ENCODE peak calls at places on chromosomes 11 and 22, in nine cellular contexts. I is BE2C; Y is upper lobe of right lung; L is left lung; W is CD8-positive, alpha-beta T cell; O is body of pancreas; K is hepatocyte; A is uterus; X is heart right ventricle. B is an unnamed sample.

GRCh38 chr11:118343981-118344521 is at the start of gene CD3G:
- DNase-seq in A (no peak), W (peak; percentile 72), L (no peak), O (no peak), K (no peak), X (no peak), I (no peak), Y (no peak), B (no peak)

GRCh38 chr22:49618689-49618953 is 209.1 kb downstream of the BRD1 start:
- DNase-seq in X (no peak), I (no peak), A (no peak), Y (peak; percentile 51), K (no peak), O (no peak), W (no peak), L (no peak), B (no peak)

GRCh38 chr22:36384766-36385400 is 2.9 kb downstream of the MYH9 start:
- DNase-seq in X (no peak), I (no peak), K (no peak), Y (no peak), O (no peak), L (no peak), A (peak; percentile 59), W (no peak), B (no peak)

GRCh38 chr11:115334932-115335788 is 169.1 kb downstream of the CADM1 start:
- DNase-seq in X (no peak), O (no peak), L (no peak), I (no peak), A (no peak), K (peak; percentile 37), Y (no peak), W (no peak), B (peak; percentile 11)

GRCh38 chr11:44333271-44334218 is 23.6 kb upstream of the ALX4 start:
- DNase-seq in X (no peak), Y (peak; percentile 32), K (peak; percentile 43), O (no peak), A (no peak), L (no peak), I (no peak), W (no peak), B (no peak)

GRCh38 chr11:3905080-3905953 is 49.9 kb downstream of the STIM1 start:
- DNase-seq in O (no peak), L (no peak), I (no peak), K (peak; percentile 48), W (peak; percentile 48), Y (no peak), X (no peak), A (no peak), B (no peak)

GRCh38 chr11:31817054-31817620 is 6.0 kb upstream of the PAX6 start:
- DNase-seq in O (no peak), L (no peak), X (no peak), W (no peak), A (no peak), I (no peak), K (no peak), Y (no peak), B (no peak)

GRCh38 chr11:46420513-46420912 is 28.9 kb upstream of the CHRM4 start:
- DNase-seq in X (no peak), L (no peak), Y (no peak), K (no peak), I (no peak), W (no peak), O (no peak), A (no peak), B (no peak)

GRCh38 chr22:35835267-35835997 is 117.8 kb downstream of the APOL5 start:
- DNase-seq in L (no peak), X (no peak), K (no peak), Y (no peak), W (no peak), O (no peak), I (no peak), A (no peak), B (no peak)

GRCh38 chr11:2525166-2525861 is 80.5 kb downstream of the KCNQ1 start:
- DNase-seq in K (no peak), Y (peak; percentile 60), O (peak; percentile 14), L (no peak), I (peak; percentile 1), X (no peak), W (no peak), A (peak; percentile 11), B (no peak)

GRCh38 chr11:12871788-12872321 is 137.3 kb upstream of the RASSF10 start:
- DNase-seq in A (peak; percentile 66), L (no peak), K (no peak), W (no peak), O (no peak), I (peak; percentile 42), Y (no peak), X (no peak), B (no peak)

GRCh38 chr11:104798794-104799193 is 99.5 kb downstream of the CASP12 start:
- DNase-seq in W (no peak), A (no peak), Y (no peak), K (no peak), O (no peak), X (no peak), I (no peak), L (no peak), B (peak; percentile 6)

DNA sequence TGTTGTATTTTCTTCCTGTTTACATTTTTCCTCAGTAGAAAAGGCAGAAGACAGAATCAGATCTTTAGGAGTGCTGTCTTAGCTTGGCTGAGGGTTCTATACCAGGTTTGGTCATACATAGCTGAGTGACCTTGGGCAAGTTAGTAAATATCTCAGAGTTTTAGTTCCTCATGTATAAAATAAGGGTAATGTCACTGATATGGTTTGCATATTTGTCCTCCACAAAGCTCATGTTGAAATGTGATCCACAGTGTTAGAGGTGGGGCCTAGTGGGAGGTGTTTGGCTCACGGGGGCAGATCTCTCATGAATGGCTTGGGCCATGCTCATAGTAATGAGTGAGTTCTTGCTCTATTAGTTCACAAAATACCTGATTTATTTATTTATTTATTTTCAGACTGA is 7.5 kb upstream of the HTR3A start:
- DNase-seq in K (no peak), L (no peak), X (no peak), O (no peak), Y (no peak), A (no peak), I (no peak), W (no peak), B (no peak)
- H3K36me3 ChIP-seq in K (no peaks in the 10 kb centered on the region), L (no peaks in the 10 kb centered on the region), X (no peaks in the 10 kb centered on the region), O (no peaks in the 10 kb centered on the region), Y (no peaks in the 10 kb centered on the region), A (no peaks in the 10 kb centered on the region), I (no peaks in the 10 kb centered on the region), W (no peaks in the 10 kb centered on the region), B (no peaks in the 10 kb centered on the region)

DNA sequence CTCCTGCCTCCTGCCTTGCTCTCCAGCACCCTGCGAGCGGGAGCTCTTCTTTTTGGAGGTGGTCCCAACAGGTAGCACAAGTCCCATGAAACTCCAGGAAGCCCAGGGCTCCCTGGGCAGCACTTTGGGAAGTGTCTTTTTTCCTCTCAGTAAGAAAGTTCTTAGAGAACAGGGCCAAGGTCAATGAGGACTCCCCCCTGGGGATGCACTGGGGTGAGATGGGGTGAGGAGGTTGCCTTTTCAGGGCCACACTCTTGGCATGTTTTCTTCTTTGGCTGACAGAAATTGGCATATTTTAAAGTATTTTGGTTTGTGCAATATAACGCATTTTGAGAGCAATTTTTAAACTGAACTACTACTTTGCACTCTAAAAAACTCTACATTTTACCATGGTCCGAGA is 140.5 kb downstream of the WNT7B start:
- DNase-seq in A (no peak), I (no peak), K (no peak), W (no peak), O (no peak), L (no peak), Y (no peak), X (no peak), B (no peak)
- TF ChIP-seq CTCF in A (no peak), I (no peak), K (no peak), W (no peak), O (no peak), L (no peak), Y (no peak), X (no peak), B (no peak)

DNA sequence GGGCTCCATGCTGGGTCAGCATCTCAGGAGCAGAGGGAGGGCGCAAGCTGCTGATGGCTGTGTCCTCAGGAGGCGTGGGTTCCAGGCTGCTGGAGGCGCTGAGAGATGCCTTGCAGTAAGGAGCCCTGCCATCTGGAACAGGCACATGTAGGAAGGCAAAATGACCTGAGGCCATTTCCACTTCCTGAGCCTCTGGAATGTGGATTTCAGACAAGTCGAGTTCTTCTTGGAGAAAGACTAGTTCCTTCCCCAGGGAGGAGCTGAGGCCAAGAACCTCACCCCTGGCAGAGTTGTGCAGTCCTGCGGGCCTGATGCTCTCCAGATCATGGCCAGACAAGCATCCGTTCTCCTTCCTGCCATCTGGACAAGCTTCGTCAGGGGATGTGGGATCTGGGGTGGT is 19.3 kb downstream of the HPS4 start:
- DNase-seq in O (no peak), W (no peak), A (no peak), K (no peak), L (no peak), Y (no peak), X (no peak), I (no peak), B (no peak)
- H3K36me3 ChIP-seq in O (peaks cover 35% of the 10 kb centered on the region), W (peaks cover 52% of the 10 kb centered on the region), A (no peaks in the 10 kb centered on the region), K (peaks cover 3% of the 10 kb centered on the region), L (no peaks in the 10 kb centered on the region), Y (peaks cover 91% of the 10 kb centered on the region), X (peaks cover 100% of the 10 kb centered on the region), I (peaks cover 40% of the 10 kb centered on the region), B (peaks cover 35% of the 10 kb centered on the region)

GRCh38 chr11:10318527-10318802 is 13.6 kb downstream of the ADM start:
- DNase-seq in X (no peak), O (no peak), W (no peak), Y (no peak), L (no peak), A (no peak), I (no peak), K (no peak), B (no peak)
- TF ChIP-seq CTCF in X (no peak), O (no peak), W (no peak), Y (no peak), L (no peak), A (no peak), I (no peak), K (no peak), B (no peak)

GRCh38 chr22:31090217-31091085 is 9.3 kb downstream of the SMTN start:
- DNase-seq in Y (no peak), K (no peak), A (peak; percentile 91), W (no peak), L (no peak), I (no peak), O (no peak), X (no peak), B (no peak)
- H3K36me3 ChIP-seq in Y (peaks cover 71% of the 10 kb centered on the region), K (no peaks in the 10 kb centered on the region), A (no peaks in the 10 kb centered on the region), W (no peaks in the 10 kb centered on the region), L (no peaks in the 10 kb centered on the region), I (no peaks in the 10 kb centered on the region), O (peaks cover 21% of the 10 kb centered on the region), X (peaks cover 99% of the 10 kb centered on the region), B (peaks cover 6% of the 10 kb centered on the region)

GRCh38 chr11:67389477-67389876 is 2.3 kb upstream of the RAD9A start:
- DNase-seq in W (no peak), Y (no peak), A (no peak), K (peak; percentile 62), X (no peak), I (peak; percentile 75), L (no peak), O (peak; percentile 61), B (no peak)
- TF ChIP-seq CTCF in W (peak; percentile 15), Y (peak; percentile 47), A (peak; percentile 54), K (peak; percentile 48), X (peak; percentile 48), I (peak; percentile 82), L (no peak), O (peak; percentile 61), B (peak; percentile 63)

GRCh38 chr11:121610706-121611105 is 157.9 kb upstream of the SORL1-AS1 start:
- DNase-seq in L (no peak), X (no peak), Y (no peak), W (no peak), A (no peak), K (no peak), I (no peak), O (no peak), B (no peak)
- H3K36me3 ChIP-seq in L (no peaks in the 10 kb centered on the region), X (peaks cover 15% of the 10 kb centered on the region), Y (peaks cover 52% of the 10 kb centered on the region), W (peaks cover 88% of the 10 kb centered on the region), A (no peaks in the 10 kb centered on the region), K (no peaks in the 10 kb centered on the region), I (no peaks in the 10 kb centered on the region), O (peaks cover 2% of the 10 kb centered on the region), B (peaks cover 40% of the 10 kb centered on the region)